ENCODE peak calls at places on chromosomes 11 and 22, in six cellular contexts. J, U, K, W, Z and C are unnamed samples.

GRCh38 chr11:35126879-35127576 is 11.9 kb upstream of the CD44 start:
- DNase-seq in J (no peak), U (no peak), K (no peak), W (no peak), Z (no peak), C (no peak)

GRCh38 chr11:11538277-11538960 is 83.4 kb downstream of the GALNT18 start:
- DNase-seq in J (no peak), U (no peak), K (no peak), W (no peak), Z (no peak), C (no peak)

GRCh38 chr11:6377902-6378694 is 12.2 kb upstream of the SMPD1 start:
- DNase-seq in J (no peak), U (no peak), K (no peak), W (no peak), Z (no peak), C (no peak)

GRCh38 chr22:16964366-16964765 is 43.7 kb downstream of the GAB4 start:
- DNase-seq in J (no peak), U (no peak), K (peak), W (no peak), Z (no peak), C (no peak)

GRCh38 chr11:110429614-110430266 is at the start of gene FDX1:
- DNase-seq in J (no peak), U (peak), K (peak), W (peak), Z (peak), C (peak)

GRCh38 chr22:48321986-48322545 is 1505.6 kb downstream of the BRD1 start:
- DNase-seq in J (no peak), U (no peak), K (no peak), W (no peak), Z (no peak), C (no peak)

GRCh38 chr11:92550411-92550810 is 325.8 kb downstream of the FAT3 start:
- DNase-seq in J (no peak), U (peak), K (no peak), W (peak), Z (no peak), C (no peak)

GRCh38 chr22:30680998-30681770 is 13.5 kb upstream of the OSBP2 start:
- DNase-seq in J (no peak), U (no peak), K (no peak), W (no peak), Z (no peak), C (no peak)

GRCh38 chr22:30667486-30668305 is at the start of gene DUSP18:
- DNase-seq in J (no peak), U (peak), K (peak), W (peak), Z (peak), C (peak)

GRCh38 chr11:129950319-129951034 is 52.2 kb downstream of the PRDM10 start:
- DNase-seq in J (no peak), U (peak), K (peak), W (peak), Z (peak), C (peak)

GRCh38 chr11:132586801-132587200 is 945.5 kb downstream of the OPCML start:
- DNase-seq in J (no peak), U (no peak), K (no peak), W (no peak), Z (no peak), C (peak)

GRCh38 chr11:122803306-122803705 is 35.0 kb upstream of the CRTAM start:
- DNase-seq in J (no peak), U (no peak), K (no peak), W (no peak), Z (no peak), C (no peak)

GRCh38 chr22:24420072-24420976 is 7.1 kb upstream of the ADORA2A start:
- DNase-seq in J (no peak), U (no peak), K (no peak), W (peak), Z (no peak), C (no peak)

GRCh38 chr22:23272834-23273233 is 92.5 kb downstream of the BCR start:
- DNase-seq in J (no peak), U (no peak), K (no peak), W (no peak), Z (no peak), C (no peak)

GRCh38 chr11:92837595-92837994 is 131.9 kb upstream of the MTNR1B start:
- DNase-seq in J (no peak), U (no peak), K (no peak), W (no peak), Z (no peak), C (no peak)

GRCh38 chr11:5235364-5236095 is 1.2 kb upstream of the HBD start:
- DNase-seq in J (no peak), U (no peak), K (no peak), W (no peak), Z (no peak), C (no peak)

GRCh38 chr11:70233511-70233919 is 30.4 kb downstream of the FADD start:
- DNase-seq in J (no peak), U (no peak), K (no peak), W (no peak), Z (no peak), C (no peak)

GRCh38 chr11:12276356-12276755 is 101.0 kb upstream of the PARVA start:
- DNase-seq in J (no peak), U (no peak), K (peak), W (no peak), Z (no peak), C (no peak)

GRCh38 chr11:65588199-65589054 is 7.2 kb downstream of the KCNK7 start:
- DNase-seq in J (no peak), U (peak), K (no peak), W (peak), Z (peak), C (no peak)

GRCh38 chr11:121416909-121417567 is 35.1 kb upstream of the SORL1 start:
- DNase-seq in J (no peak), U (peak), K (peak), W (no peak), Z (peak), C (peak)

GRCh38 chr11:63737718-63738117 is 30.9 kb downstream of the ZFTA start:
- DNase-seq in J (no peak), U (no peak), K (no peak), W (no peak), Z (no peak), C (no peak)

GRCh38 chr11:27116684-27117083 is 76.1 kb downstream of the BBOX1 start:
- DNase-seq in J (no peak), U (no peak), K (no peak), W (no peak), Z (no peak), C (no peak)

GRCh38 chr11:122816701-122817100 is 21.6 kb upstream of the CRTAM start:
- DNase-seq in J (no peak), U (no peak), K (no peak), W (no peak), Z (no peak), C (no peak)

GRCh38 chr11:112292785-112293407 is 32.2 kb upstream of the PLET1 start:
- DNase-seq in J (no peak), U (peak), K (peak), W (no peak), Z (peak), C (no peak)

GRCh38 chr11:130531061-130531460 is 82.6 kb downstream of the ADAMTS15 start:
- DNase-seq in J (no peak), U (no peak), K (no peak), W (no peak), Z (no peak), C (no peak)

GRCh38 chr11:61392991-61393595 is 706 bp downstream of the TMEM216 start:
- DNase-seq in J (no peak), U (no peak), K (no peak), W (peak), Z (no peak), C (no peak)

GRCh38 chr11:59728913-59729312 is 15.3 kb upstream of the OR10V1 start:
- DNase-seq in J (no peak), U (no peak), K (no peak), W (no peak), Z (no peak), C (no peak)

GRCh38 chr11:93541884-93542752 is 1.1 kb downstream of the SMCO4 start:
- DNase-seq in J (no peak), U (peak), K (peak), W (peak), Z (peak), C (peak)

GRCh38 chr11:130828741-130829140 is 87.5 kb downstream of the SNX19 start:
- DNase-seq in J (no peak), U (no peak), K (no peak), W (no peak), Z (peak), C (no peak)

GRCh38 chr11:23540101-23540561 is 679.9 kb upstream of the CCDC179 start:
- DNase-seq in J (no peak), U (no peak), K (no peak), W (peak), Z (no peak), C (no peak)

DNA sequence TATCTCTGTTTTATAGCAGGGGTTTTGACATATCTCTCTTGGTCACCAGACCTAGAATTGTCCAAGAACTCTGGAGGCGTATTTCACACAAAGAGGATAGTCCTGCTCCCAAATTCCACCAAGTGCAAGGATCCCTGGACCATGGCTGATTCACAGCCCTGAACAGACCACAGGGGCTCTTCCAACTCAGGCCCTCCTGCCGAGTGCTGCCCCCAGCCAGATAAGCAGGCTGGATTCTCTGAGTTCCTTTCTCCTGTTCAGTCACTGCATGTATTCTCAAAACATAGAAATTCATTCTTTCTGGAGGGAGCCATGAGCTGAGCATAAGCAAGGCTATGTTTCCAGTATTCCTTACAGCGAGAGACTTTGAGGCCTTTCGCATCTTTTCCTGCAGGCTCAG is 13.4 kb upstream of the PLEKHB1 start:
- DNase-seq in J (no peak), U (no peak), K (no peak), W (no peak), Z (no peak), C (no peak)
- H3K27ac ChIP-seq in J (no peak), U (no peak), K (no peak), W (no peak), Z (no peak), C (no peak)

GRCh38 chr11:25702417-25702816 is 629.5 kb upstream of the ANO3 start:
- DNase-seq in J (no peak), U (no peak), K (no peak), W (no peak), Z (no peak), C (no peak)
- H3K27ac ChIP-seq in J (no peak), U (no peak), K (no peak), W (no peak), Z (no peak), C (no peak)

GRCh38 chr11:57646756-57647303 is 2.9 kb downstream of the YPEL4 start:
- DNase-seq in J (no peak), U (no peak), K (no peak), W (no peak), Z (no peak), C (no peak)
- H3K27ac ChIP-seq in J (peak), U (no peak), K (no peak), W (peak), Z (no peak), C (no peak)

DNA sequence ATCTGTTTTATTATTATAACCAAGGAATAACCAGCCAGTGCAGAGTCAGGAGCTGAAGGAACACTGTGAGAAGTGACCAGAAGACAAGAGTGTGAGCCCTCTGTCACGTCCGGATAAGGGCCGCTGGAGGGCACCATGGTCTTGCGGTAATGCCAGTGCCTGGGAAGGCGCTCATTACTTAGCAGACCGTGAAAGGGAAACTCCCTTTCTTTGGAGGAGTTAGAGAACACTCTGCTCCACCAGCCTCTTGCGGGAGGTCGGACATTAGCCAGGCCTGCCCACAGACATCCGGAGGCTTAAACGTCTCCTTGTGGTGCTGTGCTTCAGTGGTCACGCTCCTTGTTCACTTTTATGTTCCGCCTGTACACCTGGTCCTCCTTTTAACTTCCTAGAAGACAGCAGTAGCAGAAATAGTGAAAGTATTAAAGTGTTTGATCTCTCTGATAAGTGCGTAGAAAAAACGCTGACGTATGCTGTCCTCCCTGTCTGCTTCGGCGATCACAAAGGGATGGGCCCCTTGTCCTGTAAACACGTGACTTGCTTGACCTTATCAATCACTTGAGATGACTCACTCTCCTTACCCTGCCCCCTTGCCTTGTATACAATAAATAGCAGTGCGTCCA is 120.6 kb upstream of the LMO1 start:
- DNase-seq in J (no peak), U (peak), K (no peak), W (peak), Z (peak), C (no peak)
- H3K27ac ChIP-seq in J (no peak), U (peak), K (no peak), W (no peak), Z (no peak), C (no peak)

DNA sequence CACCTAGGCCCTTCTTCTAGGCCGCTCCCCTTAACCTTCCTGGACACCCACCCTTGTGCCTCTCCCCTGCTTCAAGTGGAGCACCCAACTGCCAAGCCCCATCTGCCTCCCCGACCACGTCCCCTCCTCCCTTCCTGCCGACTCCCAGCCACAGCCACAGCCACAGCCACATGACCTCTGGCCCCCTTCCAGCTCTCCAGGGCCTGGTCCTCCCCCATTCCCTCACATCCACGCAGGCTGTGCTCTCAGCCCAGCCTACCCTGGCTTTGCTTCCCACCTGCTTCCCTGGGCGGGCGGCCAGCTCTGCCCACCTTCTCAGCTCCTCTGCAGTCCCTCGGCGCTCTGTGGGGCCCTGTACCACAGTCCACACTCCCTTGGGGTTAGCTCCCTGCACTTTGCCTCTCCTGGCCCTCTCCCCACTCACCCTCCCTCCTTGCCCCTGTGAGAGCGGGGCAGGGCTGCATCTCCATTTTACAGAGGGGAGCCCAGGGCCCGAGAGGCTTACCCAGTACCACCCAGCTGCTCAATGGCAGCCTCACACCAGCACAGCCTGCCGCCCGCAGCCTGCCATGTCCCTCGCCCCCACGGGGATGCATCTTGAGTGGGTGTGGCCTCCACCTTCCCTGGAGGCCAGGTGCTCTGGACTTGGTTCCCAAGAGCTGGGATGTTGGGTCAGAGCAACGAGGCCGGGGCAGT is 20.3 kb downstream of the PARVG start:
- DNase-seq in J (no peak), U (no peak), K (no peak), W (no peak), Z (no peak), C (no peak)
- H3K27ac ChIP-seq in J (no peak), U (no peak), K (no peak), W (no peak), Z (no peak), C (no peak)

DNA sequence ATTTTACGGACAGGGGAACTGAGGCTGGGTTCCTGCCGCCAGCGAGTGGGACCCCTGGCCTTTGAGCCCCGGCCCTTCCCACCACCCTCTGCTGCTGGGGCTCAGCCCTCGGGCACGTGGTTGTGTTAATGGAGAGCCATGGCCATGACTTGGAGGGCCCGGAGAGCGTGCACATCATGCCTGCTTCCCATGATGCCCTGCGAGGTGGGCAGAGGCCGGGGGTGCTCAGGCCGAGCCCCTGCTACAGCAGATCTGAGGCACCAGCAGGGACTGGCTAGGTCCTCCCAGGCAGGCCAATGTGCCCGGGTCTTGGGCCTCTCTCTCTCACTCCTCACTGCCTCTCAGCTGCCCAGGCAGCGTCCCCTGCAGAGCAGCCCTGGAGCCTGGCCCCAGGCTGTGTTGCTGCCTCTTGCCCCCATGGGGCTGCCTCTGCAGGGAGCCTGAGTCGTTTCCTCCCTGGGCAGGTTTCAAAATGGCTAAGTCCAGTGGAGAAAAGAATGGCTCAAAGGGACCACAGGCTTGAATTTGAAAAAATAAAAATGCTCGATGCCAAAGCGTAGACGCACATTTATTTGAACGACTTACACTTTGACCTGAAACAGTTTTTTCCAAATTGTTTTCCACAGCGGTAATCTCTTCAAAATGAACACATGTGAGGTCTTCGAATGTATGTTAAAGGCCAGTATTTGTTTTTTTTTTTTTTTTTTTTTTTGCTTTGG is 72.6 kb upstream of the CLDN5 start:
- DNase-seq in J (no peak), U (no peak), K (no peak), W (no peak), Z (no peak), C (no peak)
- H3K27ac ChIP-seq in J (peak), U (no peak), K (no peak), W (no peak), Z (no peak), C (no peak)